ENCODE peak calls at places on chromosomes 5 and 9, in five cellular contexts. G is astrocyte, O is cardiac fibroblast, J is progenitor cell of endocrine pancreas, Y is Panc1. K is an unnamed sample.

GRCh38 chr5:148966348-148966747 is 96.5 kb downstream of the SH3TC2 start:
- DNase-seq in G (no peak), O (no peak), J (no peak), Y (no peak), K (no peak)

GRCh38 chr9:34675048-34675714 is 12.7 kb upstream of the CCL27 start:
- DNase-seq in G (peak; percentile 26), O (peak; percentile 70), J (peak; percentile 77), Y (no peak), K (no peak)

GRCh38 chr9:83706703-83707517 is 848 bp downstream of the UBQLN1 start:
- DNase-seq in G (peak; percentile 36), O (peak; percentile 22), J (peak; percentile 50), Y (no peak), K (no peak)

GRCh38 chr9:76292658-76293057 is 101.6 kb downstream of the RFK start:
- DNase-seq in G (no peak), O (no peak), J (no peak), Y (no peak), K (no peak)

GRCh38 chr5:131005963-131006684 is 158.9 kb downstream of the HINT1 start:
- DNase-seq in G (no peak), O (no peak), J (no peak), Y (no peak), K (no peak)

GRCh38 chr5:400282-401215 is 42.4 kb upstream of the EXOC3 start:
- DNase-seq in G (peak; percentile 31), O (peak; percentile 29), J (peak; percentile 2), Y (no peak), K (peak; percentile 89)

GRCh38 chr5:154300207-154300606 is 109.7 kb downstream of the GALNT10 start:
- DNase-seq in G (no peak), O (no peak), J (no peak), Y (no peak), K (no peak)

GRCh38 chr5:138850854-138851253 is 24.3 kb downstream of the LRRTM2 start:
- DNase-seq in G (no peak), O (peak; percentile 52), J (no peak), Y (no peak), K (no peak)

GRCh38 chr9:135329571-135330306 is 149.8 kb upstream of the PPP1R26 start:
- DNase-seq in G (no peak), O (no peak), J (no peak), Y (no peak), K (no peak)

GRCh38 chr9:100213730-100214477 is 114.9 kb downstream of the INVS start:
- DNase-seq in G (peak; percentile 92), O (peak; percentile 76), J (no peak), Y (no peak), K (no peak)

GRCh38 chr9:92964981-92965758 is 17.8 kb downstream of the FGD3 start:
- DNase-seq in G (no peak), O (no peak), J (no peak), Y (no peak), K (no peak)

GRCh38 chr9:92962303-92962649 is 15.0 kb downstream of the FGD3 start:
- DNase-seq in G (no peak), O (no peak), J (no peak), Y (no peak), K (no peak)

GRCh38 chr9:92962846-92963245 is 15.5 kb downstream of the FGD3 start:
- DNase-seq in G (no peak), O (no peak), J (no peak), Y (no peak), K (no peak)

GRCh38 chr9:92964607-92964975 is 17.3 kb downstream of the FGD3 start:
- DNase-seq in G (no peak), O (no peak), J (no peak), Y (no peak), K (no peak)

DNA sequence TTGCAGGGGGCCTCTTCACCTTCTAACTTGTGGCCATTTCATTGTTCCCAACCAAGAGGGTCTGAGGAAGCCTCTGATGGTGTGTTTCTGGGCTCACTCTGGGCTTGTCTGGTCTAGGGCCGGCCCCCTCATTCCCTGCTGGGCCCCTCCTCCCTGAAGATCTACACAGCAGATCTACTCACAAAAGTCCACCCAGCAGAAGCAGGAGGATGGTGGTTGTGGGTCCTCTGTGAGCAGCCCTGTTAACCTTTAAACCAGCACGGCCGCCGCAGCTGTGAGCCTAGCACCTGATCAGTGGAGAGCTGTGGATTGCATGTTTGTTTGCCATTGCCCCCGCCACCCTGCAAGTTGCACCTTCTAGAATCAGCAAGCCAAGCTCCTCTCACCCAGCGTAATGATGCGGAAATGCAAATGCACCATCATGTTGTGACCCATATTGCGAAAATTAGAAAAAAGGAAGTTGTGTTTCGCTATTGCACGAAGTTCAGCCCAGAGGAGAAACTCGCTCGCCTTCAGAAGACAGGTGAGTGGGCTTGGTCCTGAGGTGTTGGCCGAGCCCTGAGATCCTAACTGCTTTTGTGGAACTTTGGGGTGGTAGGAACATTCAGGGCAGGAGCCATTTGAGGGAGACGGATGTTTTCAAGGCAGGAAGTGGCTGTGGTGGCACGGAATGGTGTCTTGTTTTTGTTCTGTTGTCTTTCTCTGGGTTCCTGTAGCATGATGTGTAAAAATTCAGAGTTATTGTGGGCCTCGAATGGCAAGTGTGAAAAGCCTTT is 16.7 kb downstream of the FGD3 start:
- DNase-seq in G (no peak), O (no peak), J (no peak), Y (no peak), K (no peak)
- TF ChIP-seq CTCF in G (no peak), O (no peak), J (no peak), Y (no peak), K (no peak)

GRCh38 chr5:72268260-72268659 is 51.8 kb downstream of the MRPS27 start:
- DNase-seq in G (no peak), O (no peak), J (no peak), Y (no peak), K (no peak)

GRCh38 chr5:72267685-72268084 is 52.4 kb downstream of the MRPS27 start:
- DNase-seq in G (no peak), O (no peak), J (no peak), Y (no peak), K (no peak)

GRCh38 chr5:72270037-72270436 is 50.0 kb downstream of the MRPS27 start:
- DNase-seq in G (no peak), O (no peak), J (no peak), Y (no peak), K (no peak)

GRCh38 chr5:72268753-72269410 is 51.2 kb downstream of the MRPS27 start:
- DNase-seq in G (no peak), O (peak; percentile 68), J (peak; percentile 37), Y (no peak), K (no peak)

DNA sequence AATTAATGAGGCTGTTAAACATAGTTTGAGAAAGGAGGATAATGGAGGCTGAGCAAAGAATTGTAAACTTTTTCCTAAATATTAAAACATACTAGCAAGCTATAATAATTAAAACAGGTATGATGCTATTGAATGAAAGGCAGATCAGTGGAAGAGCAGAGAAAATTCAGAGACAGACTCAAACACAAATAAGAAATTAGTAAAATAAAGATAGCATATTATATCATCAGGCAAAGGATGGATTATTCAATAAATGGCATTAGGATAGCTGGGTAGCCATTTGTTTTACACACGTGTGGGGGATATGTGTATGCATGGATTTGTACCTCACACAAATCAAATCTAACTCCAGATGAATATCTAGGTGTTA is 50.6 kb downstream of the MRPS27 start:
- DNase-seq in G (no peak), O (no peak), J (no peak), Y (no peak), K (no peak)
- TF ChIP-seq CTCF in G (no peak), O (no peak), J (peak; percentile 4), Y (peak; percentile 51), K (no peak)

GRCh38 chr5:51679286-51679685 is 296.0 kb downstream of the ISL1 start:
- DNase-seq in G (no peak), O (no peak), J (no peak), Y (no peak), K (no peak)

GRCh38 chr5:51685399-51685798 is 302.2 kb downstream of the ISL1 start:
- DNase-seq in G (no peak), O (no peak), J (no peak), Y (no peak), K (no peak)

GRCh38 chr5:51684794-51685355 is 301.6 kb downstream of the ISL1 start:
- DNase-seq in G (no peak), O (no peak), J (no peak), Y (no peak), K (no peak)
- TF ChIP-seq CTCF in G (no peak), O (no peak), J (no peak), Y (no peak), K (no peak)

GRCh38 chr9:126606483-126606870 is 7.3 kb upstream of the LMX1B start:
- DNase-seq in G (no peak), O (no peak), J (no peak), Y (no peak), K (no peak)

GRCh38 chr9:126607086-126607485 is 6.6 kb upstream of the LMX1B start:
- DNase-seq in G (no peak), O (no peak), J (no peak), Y (no peak), K (no peak)

GRCh38 chr9:126604706-126605105 is 9.0 kb upstream of the LMX1B start:
- DNase-seq in G (no peak), O (no peak), J (no peak), Y (no peak), K (no peak)

GRCh38 chr9:126604059-126604685 is 9.6 kb upstream of the LMX1B start:
- DNase-seq in G (no peak), O (no peak), J (no peak), Y (no peak), K (no peak)

GRCh38 chr9:126605792-126606482 is 7.8 kb upstream of the LMX1B start:
- DNase-seq in G (no peak), O (no peak), J (no peak), Y (no peak), K (no peak)
- TF ChIP-seq CTCF in G (no peak), O (no peak), J (no peak), Y (no peak), K (no peak)

DNA sequence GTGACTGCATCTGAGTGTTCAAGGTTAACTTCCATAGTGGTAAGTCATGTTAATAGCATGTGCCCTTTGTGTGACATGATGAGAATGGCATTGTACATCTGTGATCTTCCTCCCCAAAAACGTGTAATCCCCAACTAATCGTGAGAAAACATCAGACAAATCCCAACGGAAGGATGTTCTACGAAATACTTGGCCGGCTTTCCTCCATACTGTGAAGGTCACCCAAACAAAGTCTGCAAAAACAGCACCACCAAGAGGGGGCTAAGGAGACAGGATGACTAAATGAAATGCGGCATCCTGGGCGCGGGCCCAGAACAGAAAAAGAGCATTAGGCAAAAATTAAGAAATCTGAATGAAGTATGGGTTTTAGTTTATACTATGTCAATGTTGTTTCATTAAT is 81.8 kb downstream of the MED10 start:
- DNase-seq in G (no peak), O (no peak), J (no peak), Y (no peak), K (no peak)
- TF ChIP-seq CTCF in G (no peak), O (no peak), J (no peak), Y (peak; percentile 2), K (no peak)

GRCh38 chr9:86272221-86272620 is 10.1 kb downstream of the ISCA1 start:
- DNase-seq in G (no peak), O (no peak), J (no peak), Y (no peak), K (no peak)

GRCh38 chr9:86277072-86277471 is 5.3 kb downstream of the ISCA1 start:
- DNase-seq in G (no peak), O (no peak), J (no peak), Y (no peak), K (no peak)

GRCh38 chr9:86274821-86275643 is 7.3 kb downstream of the ISCA1 start:
- DNase-seq in G (no peak), O (no peak), J (no peak), Y (no peak), K (no peak)

GRCh38 chr9:86279839-86280238 is 2.5 kb downstream of the ISCA1 start:
- DNase-seq in G (no peak), O (no peak), J (no peak), Y (no peak), K (no peak)

GRCh38 chr9:86275962-86276361 is 6.4 kb downstream of the ISCA1 start:
- DNase-seq in G (no peak), O (peak; percentile 21), J (no peak), Y (no peak), K (no peak)
- TF ChIP-seq CTCF in G (peak; percentile 17), O (peak; percentile 16), J (no peak), Y (peak; percentile 20), K (no peak)